ENCODE peak calls at places on chromosomes 2 and 18, in seven cellular contexts. R is Peyer's patch, G is IMR-90, K is GM20000, E is NB4, Y is H9, H is HFFc6. J is an unnamed sample.

GRCh38 chr2:66874411-66874810 is 439.5 kb downstream of the MEIS1 start:
- DNase-seq in R (no peak), G (peak), K (no peak), E (no peak), Y (no peak), H (peak), J (no peak)

GRCh38 chr18:33583901-33584300 is 5.9 kb downstream of the ASXL3 start:
- DNase-seq in R (no peak), G (no peak), K (no peak), E (no peak), Y (no peak), H (no peak), J (no peak)

GRCh38 chr18:7812431-7813063 is 245.4 kb downstream of the PTPRM start:
- DNase-seq in R (no peak), G (peak), K (no peak), E (no peak), Y (no peak), H (peak), J (no peak)

GRCh38 chr2:8276071-8276470 is 405.8 kb upstream of the ID2 start:
- DNase-seq in R (no peak), G (no peak), K (no peak), E (no peak), Y (no peak), H (no peak), J (no peak)

GRCh38 chr2:189515264-189515663 is 65.3 kb downstream of the SLC40A1 start:
- DNase-seq in R (no peak), G (peak), K (no peak), E (no peak), Y (no peak), H (no peak), J (no peak)

GRCh38 chr2:234191819-234192407 is 141.4 kb downstream of the SPP2 start:
- DNase-seq in R (no peak), G (peak), K (no peak), E (no peak), Y (no peak), H (no peak), J (no peak)

GRCh38 chr2:65483763-65484162 is 51.4 kb upstream of the SPRED2 start:
- DNase-seq in R (no peak), G (no peak), K (no peak), E (no peak), Y (no peak), H (no peak), J (no peak)

GRCh38 chr2:239839306-239839705 is 185.8 kb downstream of the NDUFA10 start:
- DNase-seq in R (no peak), G (no peak), K (no peak), E (no peak), Y (no peak), H (no peak), J (no peak)

GRCh38 chr2:22817197-22817596 is 567.8 kb upstream of the KLHL29 start:
- DNase-seq in R (no peak), G (no peak), K (no peak), E (no peak), Y (no peak), H (no peak), J (no peak)

GRCh38 chr2:204982303-204982702 is 437.0 kb downstream of the PARD3B start:
- DNase-seq in R (no peak), G (peak), K (no peak), E (peak), Y (peak), H (no peak), J (no peak)

GRCh38 chr2:44943693-44944101 is 2.2 kb downstream of the SIX3 start:
- DNase-seq in R (no peak), G (no peak), K (peak), E (peak), Y (peak), H (no peak), J (no peak)

GRCh38 chr18:55322176-55322735 is 265.7 kb downstream of the TCF4 start:
- DNase-seq in R (peak), G (peak), K (peak), E (peak), Y (peak), H (peak), J (peak)

GRCh38 chr2:2769481-2770431 is 438.7 kb upstream of the MYT1L start:
- DNase-seq in R (no peak), G (no peak), K (no peak), E (no peak), Y (no peak), H (no peak), J (no peak)

GRCh38 chr2:219552382-219553167 is 8.7 kb downstream of the TMEM198 start:
- DNase-seq in R (peak), G (peak), K (peak), E (no peak), Y (no peak), H (peak), J (peak)

GRCh38 chr18:12904012-12904516 is 20.0 kb upstream of the PTPN2 start:
- DNase-seq in R (no peak), G (no peak), K (no peak), E (no peak), Y (no peak), H (peak), J (no peak)

GRCh38 chr2:238240761-238241711 is 1.2 kb upstream of the HES6 start:
- DNase-seq in R (peak), G (no peak), K (peak), E (peak), Y (peak), H (no peak), J (no peak)
- TF ChIP-seq CTCF in R (no peak), G (no peak), K (no peak), E (peak), Y (no peak), H (no peak), J (no peak)

DNA sequence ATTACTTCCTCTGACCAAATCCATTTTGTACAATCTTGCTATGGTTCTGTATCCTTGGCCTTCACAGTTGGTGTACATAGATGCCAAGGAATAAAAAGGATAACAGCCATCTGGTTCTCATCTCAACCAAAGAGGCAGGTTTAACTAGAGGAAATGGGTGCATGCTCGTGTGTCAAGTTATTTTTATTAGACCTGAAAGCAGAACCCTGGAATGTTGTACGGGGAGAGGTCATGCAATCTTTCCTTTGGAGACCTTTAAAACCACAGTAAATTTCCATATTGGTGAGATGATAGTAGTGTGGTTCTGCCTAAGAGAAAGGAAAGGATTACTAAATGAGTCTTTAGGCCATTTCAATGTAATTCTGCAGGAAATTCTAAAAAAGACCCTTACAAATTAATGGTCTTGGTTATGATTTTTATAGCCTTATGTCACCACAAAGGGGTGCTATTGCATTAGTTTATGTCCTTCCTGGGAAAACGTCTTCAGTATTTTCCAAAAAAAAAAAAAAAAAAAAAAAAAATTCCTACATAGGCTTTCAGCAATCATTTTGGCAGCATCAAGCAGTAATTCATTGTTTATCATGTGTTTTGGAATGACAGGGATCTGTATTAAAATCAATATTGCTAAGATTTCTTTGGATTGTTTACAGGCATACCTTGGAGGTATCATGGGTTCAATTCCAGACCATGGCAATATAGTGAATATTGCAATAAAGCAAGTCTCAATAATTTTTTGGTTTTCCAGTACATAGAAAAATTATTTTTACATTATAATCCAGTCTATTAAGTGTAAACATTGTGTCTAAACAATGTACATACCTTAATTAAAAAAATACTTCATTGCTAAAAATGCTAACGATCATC is 270.8 kb downstream of the NYAP2 start:
- DNase-seq in R (no peak), G (peak), K (no peak), E (peak), Y (no peak), H (peak), J (no peak)
- TF ChIP-seq CTCF in R (no peak), G (peak), K (no peak), E (peak), Y (peak), H (peak), J (peak)

GRCh38 chr18:45526120-45526841 is 89.0 kb upstream of the SLC14A2 start:
- DNase-seq in R (no peak), G (no peak), K (no peak), E (no peak), Y (no peak), H (peak), J (no peak)
- TF ChIP-seq CTCF in R (no peak), G (no peak), K (no peak), E (no peak), Y (no peak), H (no peak), J (no peak)

DNA sequence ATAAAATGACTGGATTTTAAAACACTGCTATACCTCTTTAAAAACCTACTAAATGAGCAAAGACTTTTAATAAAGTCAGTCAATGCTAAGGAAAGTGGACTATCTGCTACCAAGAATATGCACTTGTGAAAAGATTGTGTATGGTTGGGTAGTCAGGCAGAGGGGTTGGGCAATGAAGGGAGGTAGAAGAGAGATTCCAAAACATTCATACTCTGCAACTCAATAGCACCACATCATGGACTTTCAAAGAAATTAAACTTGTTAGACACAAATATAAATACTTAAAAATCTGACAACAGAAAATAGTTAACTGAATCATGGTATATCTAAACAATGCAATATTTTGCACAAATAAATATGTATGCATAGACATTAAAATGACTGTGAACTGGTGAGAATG is 139.9 kb upstream of the MAPRE2 start:
- DNase-seq in R (no peak), G (peak), K (no peak), E (peak), Y (no peak), H (no peak), J (no peak)
- TF ChIP-seq CTCF in R (no peak), G (peak), K (no peak), E (no peak), Y (no peak), H (no peak), J (no peak)

GRCh38 chr2:224966663-224967062 is 75.6 kb downstream of the DOCK10 start:
- DNase-seq in R (no peak), G (no peak), K (no peak), E (no peak), Y (no peak), H (no peak), J (no peak)
- TF ChIP-seq CTCF in R (no peak), G (no peak), K (no peak), E (no peak), Y (no peak), H (no peak), J (no peak)

GRCh38 chr2:96345403-96345802 is 9.8 kb downstream of the NCAPH start:
- DNase-seq in R (no peak), G (no peak), K (no peak), E (peak), Y (peak), H (no peak), J (no peak)
- TF ChIP-seq CTCF in R (peak), G (no peak), K (peak), E (peak), Y (peak), H (peak), J (no peak)

GRCh38 chr2:162280654-162281053 is 37.4 kb upstream of the FAP start:
- DNase-seq in R (no peak), G (no peak), K (no peak), E (no peak), Y (no peak), H (no peak), J (no peak)
- TF ChIP-seq CTCF in R (no peak), G (no peak), K (no peak), E (peak), Y (peak), H (no peak), J (no peak)

J was measured in CD14-positive monocyte.